ENCODE peak calls at places on chromosomes 12 and 14, in ten cellular contexts. E is glutamatergic neuron, D is coronary artery, P is pancreas, X is WTC11, Z is cardiac muscle cell, B is neural crest cell, C is A549, S is choroid plexus epithelial cell, N is gastrocnemius medialis. M is an unnamed sample.
A peak's percentile ranks its signal among the peaks of the same experiment; 100 is the strongest.

GRCh38 chr12:21350975-21351374 is 16.3 kb upstream of the SLCO1A2 start:
- DNase-seq in S (no peak), E (no peak), P (no peak), N (no peak), B (no peak), D (no peak), X (no peak), C (peak; percentile 51), Z (no peak), M (no peak)

GRCh38 chr14:37142835-37143499 is 29.4 kb downstream of the SLC25A21 start:
- DNase-seq in D (no peak), X (no peak), S (peak; percentile 49), Z (peak; percentile 33), N (no peak), B (no peak), P (no peak), E (no peak), C (peak; percentile 17), M (no peak)

GRCh38 chr14:20262642-20263128 is 23.6 kb downstream of the OR11H4 start:
- DNase-seq in D (no peak), P (no peak), C (peak; percentile 32), E (no peak), B (no peak), S (peak; percentile 18), N (no peak), Z (no peak), X (no peak), M (peak; percentile 19)

GRCh38 chr14:55731881-55732498 is 152.0 kb downstream of the KTN1 start:
- DNase-seq in E (peak; percentile 58), D (no peak), X (peak; percentile 59), Z (peak; percentile 47), N (no peak), B (peak; percentile 62), P (no peak), C (no peak), S (peak; percentile 62), M (peak; percentile 49)

GRCh38 chr12:101877816-101878811 is 734 bp downstream of the DRAM1 start:
- DNase-seq in C (peak; percentile 45), B (peak; percentile 1), S (peak; percentile 23), Z (peak; percentile 1), E (peak; percentile 19), N (no peak), D (peak; percentile 80), X (no peak), P (peak; percentile 75), M (peak; percentile 53)

GRCh38 chr14:67352055-67352454 is 7.5 kb downstream of the ATP6V1D start:
- DNase-seq in E (no peak), S (no peak), X (no peak), Z (no peak), B (no peak), C (no peak), P (no peak), D (no peak), N (no peak), M (no peak)

GRCh38 chr14:76687611-76688372 is 73.5 kb upstream of the VASH1 start:
- DNase-seq in E (no peak), P (peak; percentile 80), X (no peak), D (no peak), Z (no peak), N (no peak), B (no peak), C (no peak), S (peak; percentile 30), M (no peak)

GRCh38 chr14:78319826-78320635 is 149.9 kb downstream of the NRXN3 start:
- DNase-seq in S (no peak), C (no peak), P (no peak), Z (peak; percentile 2), B (no peak), E (peak; percentile 19), X (no peak), D (no peak), N (no peak), M (no peak)

GRCh38 chr14:92513204-92513965 is at the start of gene RIN3:
- DNase-seq in Z (peak; percentile 69), S (peak; percentile 64), C (peak; percentile 59), N (no peak), B (peak; percentile 52), D (peak; percentile 73), E (peak; percentile 59), X (peak; percentile 67), P (no peak), M (peak; percentile 77)

GRCh38 chr12:100234591-100235304 is 32.1 kb downstream of the DEPDC4 start:
- DNase-seq in P (no peak), E (no peak), N (no peak), C (peak; percentile 59), X (no peak), B (no peak), S (peak; percentile 75), Z (peak; percentile 46), D (no peak), M (peak; percentile 50)

GRCh38 chr12:79409562-79409961 is 281.2 kb downstream of the PAWR start:
- DNase-seq in C (no peak), P (no peak), X (no peak), S (peak; percentile 94), D (no peak), B (no peak), Z (peak; percentile 47), N (no peak), E (no peak), M (no peak)

GRCh38 chr12:6951551-6952120 is 480 bp downstream of the PTPN6 start:
- DNase-seq in D (no peak), N (no peak), Z (no peak), S (no peak), P (peak; percentile 73), C (no peak), B (no peak), X (no peak), E (no peak), M (no peak)

GRCh38 chr12:124601699-124602098 is 34.3 kb upstream of the NCOR2 start:
- DNase-seq in B (no peak), C (no peak), Z (no peak), P (no peak), N (no peak), S (no peak), E (no peak), D (no peak), X (no peak), M (no peak)

GRCh38 chr14:95360828-95361227 is 41.1 kb upstream of the CLMN start:
- DNase-seq in Z (no peak), P (no peak), X (peak; percentile 34), C (no peak), D (no peak), S (no peak), B (no peak), N (no peak), E (no peak), M (no peak)

GRCh38 chr14:95362180-95362494 is 42.4 kb upstream of the CLMN start:
- DNase-seq in E (no peak), C (no peak), B (no peak), X (peak; percentile 42), S (no peak), N (no peak), Z (no peak), D (no peak), P (no peak), M (no peak)

GRCh38 chr14:95363468-95363954 is 43.8 kb upstream of the CLMN start:
- DNase-seq in Z (no peak), C (no peak), E (no peak), N (no peak), S (no peak), X (no peak), B (no peak), D (no peak), P (no peak), M (peak; percentile 16)

GRCh38 chr14:95359974-95360826 is 40.5 kb upstream of the CLMN start:
- DNase-seq in D (no peak), C (no peak), B (peak; percentile 41), P (no peak), E (peak; percentile 37), Z (peak; percentile 28), S (peak; percentile 41), X (peak; percentile 68), N (no peak), M (no peak)

GRCh38 chr14:95361373-95362179 is 41.9 kb upstream of the CLMN start:
- DNase-seq in N (no peak), P (peak; percentile 86), Z (no peak), D (no peak), X (peak; percentile 81), E (no peak), S (peak; percentile 41), B (no peak), C (peak; percentile 53), M (peak; percentile 70)
- TF ChIP-seq CTCF in N (peak; percentile 52), P (peak; percentile 81), Z (peak; percentile 70), D (peak; percentile 23), X (peak; percentile 87), E (peak; percentile 77), S (peak; percentile 75), B (peak; percentile 63), C (peak; percentile 57), M (peak; percentile 79)

GRCh38 chr14:104942586-104942985 is 17.9 kb downstream of the PLD4 start:
- DNase-seq in Z (no peak), S (no peak), P (peak; percentile 52), X (no peak), N (no peak), E (peak; percentile 3), B (no peak), C (no peak), D (no peak), M (no peak)

GRCh38 chr14:104938960-104939359 is 14.3 kb downstream of the PLD4 start:
- DNase-seq in Z (no peak), S (no peak), N (no peak), E (no peak), P (no peak), B (no peak), C (no peak), D (no peak), X (no peak), M (no peak)

GRCh38 chr14:104941508-104942365 is 17.1 kb downstream of the PLD4 start:
- DNase-seq in Z (no peak), D (no peak), C (no peak), S (no peak), P (peak; percentile 34), X (no peak), B (no peak), E (peak; percentile 2), N (no peak), M (no peak)

GRCh38 chr14:104939666-104940410 is 15.2 kb downstream of the PLD4 start:
- DNase-seq in P (peak; percentile 28), S (no peak), B (no peak), N (no peak), E (peak; percentile 4), D (no peak), X (peak; percentile 5), Z (no peak), C (no peak), M (no peak)

GRCh38 chr14:104940526-104941150 is 16.0 kb downstream of the PLD4 start:
- DNase-seq in C (no peak), E (peak; percentile 2), S (peak; percentile 33), Z (no peak), N (no peak), B (no peak), D (no peak), X (peak; percentile 9), P (no peak), M (no peak)
- TF ChIP-seq CTCF in C (no peak), E (no peak), S (peak; percentile 53), Z (peak; percentile 25), N (no peak), B (peak; percentile 19), D (no peak), X (no peak), P (no peak), M (no peak)

GRCh38 chr12:93537769-93538168 is 34.7 kb upstream of the SOCS2 start:
- DNase-seq in X (no peak), E (no peak), Z (no peak), P (no peak), B (no peak), C (no peak), N (no peak), S (no peak), D (no peak), M (no peak)
- TF ChIP-seq CTCF in X (no peak), E (peak; percentile 11), Z (peak; percentile 5), P (no peak), B (no peak), C (no peak), N (no peak), S (peak; percentile 23), D (no peak), M (no peak)

GRCh38 chr14:104184506-104184905 is 46.1 kb downstream of the KIF26A start:
- DNase-seq in X (no peak), N (no peak), P (peak; percentile 48), Z (no peak), B (no peak), S (no peak), E (no peak), D (no peak), C (peak; percentile 28), M (no peak)
- TF ChIP-seq CTCF in X (no peak), N (no peak), P (no peak), Z (no peak), B (no peak), S (no peak), E (no peak), D (no peak), C (no peak), M (no peak)